ENCODE peak calls at places on chromosomes 5 and 9, in six cellular contexts. U is astrocyte, S is IMR-90, T is neural progenitor cell, M is SK-N-SH, Q is fibroblast of lung. K is an unnamed sample.

GRCh38 chr5:126814721-126815404 is 37.9 kb downstream of the LMNB1 start:
- DNase-seq in U (peak; percentile 29), S (peak; percentile 65), Q (peak; percentile 46), M (no peak), T (no peak), K (no peak)

GRCh38 chr5:141934099-141934844 is 10.6 kb downstream of the DELE1 start:
- DNase-seq in Q (peak; percentile 72), U (peak; percentile 56), M (peak; percentile 84), T (no peak), S (peak; percentile 14), K (peak; percentile 53)

GRCh38 chr9:111961575-111961974 is 65.0 kb downstream of the UGCG start:
- DNase-seq in M (no peak), T (no peak), Q (peak; percentile 82), S (peak; percentile 86), U (peak; percentile 79), K (peak; percentile 35)

GRCh38 chr5:72467421-72467820 is 39.8 kb downstream of the ZNF366 start:
- DNase-seq in U (no peak), Q (peak; percentile 26), M (no peak), T (no peak), S (no peak), K (no peak)

GRCh38 chr5:159902444-159903121 is 13.7 kb upstream of the ADRA1B start:
- DNase-seq in S (peak; percentile 46), T (no peak), U (peak; percentile 82), M (no peak), Q (peak; percentile 87), K (no peak)

GRCh38 chr5:173505634-173506033 is 110.8 kb downstream of the BOD1 start:
- DNase-seq in S (no peak), U (no peak), T (no peak), M (no peak), Q (no peak), K (no peak)

GRCh38 chr9:93990448-93990847 is 35.3 kb upstream of the BARX1 start:
- DNase-seq in M (no peak), S (no peak), T (no peak), U (no peak), Q (no peak), K (no peak)

GRCh38 chr9:122374885-122375420 is 4.1 kb downstream of the PTGS1 start:
- DNase-seq in Q (peak; percentile 61), U (peak; percentile 37), M (peak; percentile 68), T (peak; percentile 51), S (peak; percentile 77), K (peak; percentile 79)

GRCh38 chr5:127785098-127785927 is 82.1 kb downstream of the CCDC192 start:
- DNase-seq in T (no peak), Q (peak; percentile 97), S (peak; percentile 96), M (no peak), U (peak; percentile 97), K (no peak)

GRCh38 chr5:142697846-142698245 is 12.0 kb upstream of the FGF1 start:
- DNase-seq in Q (peak; percentile 47), M (no peak), U (peak; percentile 31), S (peak; percentile 51), T (no peak), K (no peak)

GRCh38 chr9:26261503-26262330 is 583.5 kb upstream of the TUSC1 start:
- DNase-seq in U (peak; percentile 87), T (no peak), S (peak; percentile 87), Q (peak; percentile 90), M (no peak), K (no peak)

GRCh38 chr5:177132504-177133118 is 962 bp upstream of the NSD1 start:
- DNase-seq in Q (peak; percentile 29), S (no peak), M (peak; percentile 50), T (peak; percentile 84), U (no peak), K (no peak)

GRCh38 chr5:163867738-163868137 is 362.3 kb downstream of the MAT2B start:
- DNase-seq in Q (peak; percentile 72), S (peak; percentile 65), U (peak; percentile 65), M (no peak), T (no peak), K (no peak)

GRCh38 chr9:113416149-113416726 is 5.7 kb downstream of the C9orf43 start:
- DNase-seq in Q (no peak), T (no peak), U (no peak), M (no peak), S (no peak), K (no peak)

GRCh38 chr5:55407059-55407684 is 99.4 kb downstream of the MTREX start:
- DNase-seq in Q (peak; percentile 42), M (peak; percentile 47), U (peak; percentile 30), T (peak; percentile 37), S (peak; percentile 64), K (no peak)

GRCh38 chr5:36108758-36109245 is 42.1 kb upstream of the UGT3A2 start:
- DNase-seq in Q (no peak), T (no peak), M (no peak), S (no peak), U (no peak), K (no peak)

GRCh38 chr5:176776916-176777315 is 33.4 kb upstream of the UNC5A start:
- DNase-seq in M (no peak), T (no peak), U (no peak), S (no peak), Q (no peak), K (no peak)

GRCh38 chr5:77960863-77961396 is 184.8 kb upstream of the TBCA start:
- DNase-seq in T (peak; percentile 27), M (no peak), U (no peak), S (no peak), Q (no peak), K (no peak)

GRCh38 chr5:120368923-120369715 is 95.0 kb upstream of the PRR16 start:
- DNase-seq in U (no peak), Q (no peak), T (no peak), S (no peak), M (no peak), K (peak; percentile 90)

GRCh38 chr9:136806067-136806466 is 1.7 kb upstream of the RABL6 start:
- DNase-seq in S (no peak), Q (no peak), T (no peak), M (no peak), U (no peak), K (no peak)

DNA sequence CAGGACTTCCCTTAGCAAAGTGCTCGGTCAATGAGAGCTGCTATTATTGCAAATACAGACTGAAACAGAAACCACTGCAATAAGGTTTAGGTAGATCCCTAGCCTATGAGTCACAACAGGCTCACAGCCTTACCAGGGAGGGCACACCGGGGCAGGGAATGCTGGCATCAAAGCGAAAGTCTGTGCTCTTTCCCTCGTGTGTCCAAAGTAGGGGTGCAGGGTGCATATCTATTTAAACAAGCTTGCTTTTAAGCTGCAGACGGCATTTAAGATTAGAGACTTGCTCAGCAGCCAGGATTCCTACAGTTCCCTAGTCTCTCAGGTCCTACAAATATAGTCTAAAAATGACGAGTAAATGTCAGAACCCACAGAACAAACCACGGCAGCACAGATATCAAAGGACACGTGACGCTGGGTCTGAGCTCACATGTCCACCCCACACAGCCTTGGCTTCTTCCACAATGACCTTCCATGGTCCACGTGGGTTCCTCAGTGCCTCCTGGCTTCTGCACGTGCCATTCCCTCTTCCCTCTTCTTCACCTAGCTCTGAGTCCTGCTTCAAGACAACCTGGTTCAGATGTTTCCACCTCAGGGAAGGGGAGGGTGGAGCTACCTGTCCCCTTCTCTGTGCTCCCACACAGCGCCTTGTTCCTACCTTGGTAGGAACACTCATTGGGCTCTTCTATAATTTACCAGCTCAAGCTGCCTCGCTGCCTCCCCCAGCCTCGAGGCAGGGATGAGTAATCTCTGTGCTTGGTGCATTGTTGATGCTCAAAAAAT is 193.2 kb downstream of the MAPKAP1 start:
- DNase-seq in S (peak; percentile 81), Q (peak; percentile 91), U (peak; percentile 88), M (no peak), T (peak; percentile 28), K (peak; percentile 39)
- H3K4me3 ChIP-seq in S (peak overlapping the region; percentile 19), Q (peak overlapping the region; percentile 16), U (peak overlapping the region; percentile 48), M (peak overlapping the region; percentile 21), T (no peak overlapping the region), K (peak overlapping the region; percentile 3)

GRCh38 chr5:95261369-95262175 is 23.3 kb downstream of the MCTP1 start:
- DNase-seq in S (peak; percentile 49), Q (peak; percentile 18), M (no peak), U (no peak), T (no peak), K (no peak)
- TF ChIP-seq CTCF in S (peak; percentile 64), Q (peak; percentile 52), M (peak; percentile 70), U (peak; percentile 51), T (peak; percentile 57), K (no peak)

GRCh38 chr9:562330-562729 is 279.2 kb upstream of the DMRT1 start:
- DNase-seq in M (no peak), Q (no peak), T (no peak), U (no peak), S (no peak), K (no peak)
- H3K9ac ChIP-seq in M (no peak overlapping the region), Q (no peak overlapping the region), T (no peak overlapping the region), U (no peak overlapping the region), S (no peak overlapping the region), K (no peak overlapping the region)

DNA sequence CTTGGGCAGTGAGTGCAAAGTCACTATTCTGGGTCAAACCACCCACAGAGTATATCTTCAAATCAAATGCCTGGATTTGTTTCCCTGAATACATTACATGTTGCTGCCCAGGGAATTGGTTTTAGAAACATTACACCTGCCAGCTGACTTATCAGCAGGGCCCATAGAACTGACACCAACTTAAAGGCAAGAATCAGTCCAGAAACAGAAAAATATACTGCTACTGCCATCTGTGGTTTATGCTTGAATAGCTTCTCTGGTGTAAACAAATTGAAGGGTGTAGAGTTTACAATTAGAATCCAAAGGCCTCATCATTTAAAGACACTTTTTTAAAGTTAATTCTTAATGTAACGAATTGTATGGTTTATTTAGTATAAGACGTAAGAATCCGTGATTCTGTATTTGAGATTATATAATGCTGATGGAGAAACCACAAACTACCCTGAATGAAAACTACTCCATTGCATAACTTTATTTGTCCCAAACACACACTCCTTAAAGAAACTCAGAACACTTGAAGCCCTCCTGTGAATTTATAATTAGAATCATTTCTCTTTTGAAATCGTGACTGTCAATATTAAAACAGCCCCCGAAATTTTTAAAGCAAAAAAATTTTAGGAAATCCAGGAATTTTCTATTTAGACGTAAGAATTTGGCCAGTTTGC is 6.2 kb downstream of the NR6A1 start:
- DNase-seq in M (no peak), Q (no peak), S (no peak), T (no peak), U (no peak), K (no peak)
- H3K4me3 ChIP-seq in M (no peak overlapping the region), Q (no peak overlapping the region), S (no peak overlapping the region), T (peak overlapping the region; percentile 94), U (no peak overlapping the region), K (no peak overlapping the region)

DNA sequence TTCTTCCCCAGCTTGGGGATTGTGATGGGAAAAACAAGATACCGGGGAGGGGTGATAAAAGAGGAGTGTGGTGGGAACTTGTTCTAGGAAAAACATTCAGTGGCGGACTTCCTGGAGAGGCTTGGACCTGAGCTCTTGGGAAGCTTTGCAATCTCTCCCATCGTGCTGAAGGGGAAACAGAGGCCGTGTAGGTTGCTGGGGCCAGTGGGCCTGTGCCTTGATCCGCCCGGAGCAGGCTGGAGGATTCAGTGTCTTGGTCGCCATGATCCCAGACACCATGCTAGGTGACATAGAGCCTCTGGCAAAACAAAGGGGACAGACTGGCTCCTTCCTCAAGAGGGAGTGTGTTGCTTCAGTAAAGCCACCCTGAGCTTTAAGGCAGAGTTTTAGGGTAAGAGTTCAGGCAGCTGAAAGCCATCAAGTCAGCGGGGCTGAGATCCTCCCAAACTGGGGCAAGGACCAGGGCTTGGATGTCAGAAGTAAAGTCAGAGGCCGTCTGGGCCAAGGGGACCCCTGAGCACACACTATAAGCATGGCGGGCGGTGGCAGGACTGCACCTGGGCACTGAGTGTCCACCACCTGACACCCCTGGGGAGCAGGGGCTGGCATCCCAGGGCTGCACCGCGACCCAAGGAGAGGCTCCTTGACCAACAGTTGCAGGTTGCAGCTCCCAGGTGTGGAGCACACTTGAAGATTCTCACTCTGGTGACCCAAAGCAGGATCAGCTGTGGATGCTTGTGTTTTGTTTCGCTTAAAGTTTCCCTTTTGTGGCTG is 44.7 kb downstream of the TRIP13 start:
- DNase-seq in T (no peak), Q (no peak), S (no peak), M (no peak), U (no peak), K (no peak)
- TF ChIP-seq CTCF in T (no peak), Q (no peak), S (no peak), M (no peak), U (no peak), K (no peak)